ENCODE peak calls at places on chromosomes 13 and 19, in nine cellular contexts. R, I, S, P, N, U, Y, L and F are unnamed samples.

GRCh38 chr19:1864480-1865171 is 1.2 kb upstream of the KLF16 start:
- DNase-seq in I (peak), Y (peak), U (peak), L (peak), R (no peak), N (peak), S (no peak), P (peak), F (no peak)

GRCh38 chr13:30371649-30372265 is 50.5 kb upstream of the UBE2L5 start:
- DNase-seq in I (no peak), U (peak), Y (peak), N (no peak), P (peak), R (peak), L (peak), S (peak), F (no peak)

GRCh38 chr13:46334008-46334407 is 53.0 kb downstream of the RUBCNL start:
- DNase-seq in R (no peak), N (no peak), U (no peak), Y (no peak), S (no peak), L (no peak), I (no peak), P (no peak), F (no peak)

GRCh38 chr13:76035711-76036110 is 399.6 kb downstream of the LMO7 start:
- DNase-seq in N (no peak), U (peak), S (no peak), L (no peak), P (no peak), Y (no peak), R (no peak), I (no peak), F (no peak)

GRCh38 chr13:39875111-39875510 is 219.6 kb downstream of the COG6 start:
- DNase-seq in L (no peak), S (no peak), N (no peak), R (no peak), Y (no peak), U (no peak), P (no peak), I (no peak), F (no peak)

GRCh38 chr13:32530841-32531253 is 7.7 kb downstream of the N4BP2L2 start:
- DNase-seq in Y (peak), P (no peak), S (no peak), L (no peak), I (no peak), R (no peak), N (no peak), U (peak), F (no peak)

GRCh38 chr13:35365885-35366284 is 110.6 kb downstream of the MAB21L1 start:
- DNase-seq in R (no peak), U (no peak), S (no peak), L (no peak), I (no peak), Y (no peak), P (no peak), N (no peak), F (no peak)

GRCh38 chr13:21673592-21674270 is 2.9 kb downstream of the FGF9 start:
- DNase-seq in S (no peak), R (peak), N (peak), Y (no peak), I (no peak), U (peak), L (no peak), P (peak), F (no peak)

GRCh38 chr13:46496086-46496485 is 56.9 kb upstream of the LRCH1 start:
- DNase-seq in U (no peak), Y (no peak), R (no peak), S (no peak), P (no peak), L (no peak), I (no peak), N (no peak), F (no peak)

GRCh38 chr13:46668302-46668720 is 115.3 kb downstream of the LRCH1 start:
- DNase-seq in U (peak), L (no peak), S (no peak), P (no peak), I (no peak), Y (no peak), R (no peak), N (peak), F (no peak)

GRCh38 chr19:47650695-47651094 is 41.8 kb downstream of the BICRA start:
- DNase-seq in U (no peak), Y (no peak), P (no peak), I (no peak), R (no peak), S (no peak), N (no peak), L (no peak), F (no peak)

GRCh38 chr19:5943623-5944022 is 29.6 kb downstream of the CAPS start:
- DNase-seq in R (no peak), P (no peak), L (no peak), U (peak), Y (no peak), I (no peak), S (no peak), N (no peak), F (no peak)

GRCh38 chr13:77470986-77471385 is 64.5 kb upstream of the SCEL start:
- DNase-seq in P (no peak), R (no peak), L (no peak), S (no peak), Y (no peak), U (no peak), N (no peak), I (no peak), F (no peak)

GRCh38 chr13:66915596-66916185 is 314.4 kb downstream of the PCDH9 start:
- DNase-seq in R (no peak), L (no peak), N (no peak), U (no peak), S (no peak), Y (no peak), I (no peak), P (no peak), F (no peak)

GRCh38 chr13:70424428-70424827 is 316.2 kb upstream of the KLHL1 start:
- DNase-seq in Y (no peak), S (no peak), R (no peak), U (no peak), P (no peak), N (no peak), I (no peak), L (no peak), F (no peak)

GRCh38 chr13:37492741-37493514 is 105.6 kb downstream of the POSTN start:
- DNase-seq in U (no peak), N (no peak), I (no peak), L (no peak), Y (no peak), R (no peak), S (no peak), P (no peak), F (no peak)

GRCh38 chr13:73385848-73386247 is 327.0 kb downstream of the KLF5 start:
- DNase-seq in L (no peak), Y (no peak), S (no peak), R (no peak), N (no peak), I (no peak), P (no peak), U (no peak), F (no peak)

GRCh38 chr19:10749435-10750384 is 31.8 kb downstream of the DNM2 start:
- DNase-seq in R (no peak), N (no peak), I (no peak), S (peak), L (no peak), U (no peak), P (peak), Y (no peak), F (no peak)

GRCh38 chr13:111319521-111319920 is 921 bp upstream of the TEX29 start:
- DNase-seq in Y (no peak), R (no peak), S (peak), L (no peak), I (no peak), N (no peak), U (no peak), P (no peak), F (no peak)

GRCh38 chr19:54403054-54403453 is 12.2 kb upstream of the TTYH1 start:
- DNase-seq in Y (no peak), I (no peak), P (no peak), S (no peak), R (no peak), U (no peak), L (no peak), N (no peak), F (no peak)